ENCODE peak calls at places on chromosomes 2 and 18, in seven cellular contexts. B is suprapubic skin, Q is progenitor cell of endocrine pancreas, P is ovary, R is RPMI8226, H is fibroblast of the conjunctiva, X is KG1. G is an unnamed sample.

GRCh38 chr18:57009836-57010235 is 137.1 kb upstream of the BOD1L2 start:
- DNase-seq in B (no peak), X (no peak), P (no peak), R (no peak), Q (no peak), H (no peak), G (no peak)

GRCh38 chr2:178152977-178153376 is 40.7 kb downstream of the RBM45 start:
- DNase-seq in H (no peak), P (no peak), Q (no peak), X (no peak), B (no peak), R (no peak), G (no peak)

GRCh38 chr2:61951876-61952275 is 46.4 kb downstream of the COMMD1 start:
- DNase-seq in X (no peak), Q (no peak), P (no peak), H (no peak), B (no peak), R (no peak), G (no peak)

GRCh38 chr2:235024951-235025773 is 73.3 kb downstream of the SH3BP4 start:
- DNase-seq in X (no peak), P (no peak), B (peak; percentile 55), H (no peak), R (no peak), Q (no peak), G (no peak)

GRCh38 chr2:44291281-44292248 is 16.3 kb downstream of the SLC3A1 start:
- DNase-seq in B (no peak), Q (peak; percentile 62), H (peak; percentile 44), X (no peak), P (no peak), R (peak; percentile 16), G (peak; percentile 63)

GRCh38 chr18:989423-989822 is 84.8 kb downstream of the ADCYAP1 start:
- DNase-seq in H (no peak), B (no peak), X (no peak), Q (no peak), R (no peak), P (no peak), G (no peak)

GRCh38 chr2:126828051-126828450 is 70.6 kb upstream of the TEX51 start:
- DNase-seq in B (no peak), P (no peak), H (no peak), X (no peak), R (no peak), Q (no peak), G (no peak)

GRCh38 chr2:101442042-101442666 is 32.8 kb downstream of the RFX8 start:
- DNase-seq in P (no peak), R (no peak), Q (no peak), X (no peak), B (no peak), H (no peak), G (no peak)

GRCh38 chr18:7697306-7697705 is 130.2 kb downstream of the PTPRM start:
- DNase-seq in H (no peak), R (no peak), B (no peak), P (no peak), X (no peak), Q (no peak), G (no peak)

G was measured in ureter.